ENCODE peak calls at places on chromosomes 11 and 22, in six cellular contexts. One of them, this sample, is unnamed.

GRCh38 chr11:72000591-72000867 is 1.8 kb downstream of the IL18BP start:
- DNase-seq in GM20000: no peak
- DNase-seq in Panc1: no peak
- DNase-seq in progenitor cell of endocrine pancreas: no peak
- DNase-seq in ovary: no peak
- DNase-seq in HFF-Myc: no peak
- DNase-seq in this sample: no peak

GRCh38 chr11:76455331-76455730 is 10.5 kb downstream of the EMSY start:
- DNase-seq in Panc1: no peak
- DNase-seq in progenitor cell of endocrine pancreas: no peak
- DNase-seq in ovary: no peak
- DNase-seq in HFF-Myc: no peak
- DNase-seq in GM20000: no peak
- DNase-seq in this sample: no peak

GRCh38 chr22:46280999-46281623 is 13.3 kb downstream of the TTC38 start:
- DNase-seq in HFF-Myc: no peak
- DNase-seq in Panc1: no peak
- DNase-seq in GM20000: no peak
- DNase-seq in ovary: no peak
- DNase-seq in progenitor cell of endocrine pancreas: no peak
- DNase-seq in this sample: no peak

GRCh38 chr11:10522921-10523320 is 18.1 kb downstream of the RNF141 start:
- DNase-seq in GM20000: no peak
- DNase-seq in HFF-Myc: no peak
- DNase-seq in Panc1: no peak
- DNase-seq in progenitor cell of endocrine pancreas: no peak
- DNase-seq in ovary: no peak
- DNase-seq in this sample: no peak

GRCh38 chr11:17163296-17163695 is 44.5 kb downstream of the PIK3C2A start:
- DNase-seq in HFF-Myc: no peak
- DNase-seq in progenitor cell of endocrine pancreas: no peak
- DNase-seq in ovary: no peak
- DNase-seq in GM20000: no peak
- DNase-seq in Panc1: no peak
- DNase-seq in this sample: no peak

GRCh38 chr11:32034680-32035079 is 56.2 kb upstream of the RCN1 start:
- DNase-seq in GM20000: no peak
- DNase-seq in HFF-Myc: no peak
- DNase-seq in progenitor cell of endocrine pancreas: no peak
- DNase-seq in Panc1: no peak
- DNase-seq in ovary: no peak
- DNase-seq in this sample: no peak

GRCh38 chr11:14357843-14358728 is 897 bp downstream of the RRAS2 start:
- DNase-seq in ovary: peak; percentile 42
- DNase-seq in HFF-Myc: no peak
- DNase-seq in Panc1: no peak
- DNase-seq in progenitor cell of endocrine pancreas: peak; percentile 60
- DNase-seq in GM20000: no peak
- DNase-seq in this sample: no peak

GRCh38 chr11:134071306-134071705 is 2.4 kb downstream of the JAM3 start:
- DNase-seq in progenitor cell of endocrine pancreas: no peak
- DNase-seq in GM20000: no peak
- DNase-seq in HFF-Myc: no peak
- DNase-seq in ovary: no peak
- DNase-seq in Panc1: no peak
- DNase-seq in this sample: no peak

GRCh38 chr11:86761978-86762377 is 38.4 kb upstream of the PRSS23 start:
- DNase-seq in ovary: no peak
- DNase-seq in HFF-Myc: no peak
- DNase-seq in progenitor cell of endocrine pancreas: no peak
- DNase-seq in Panc1: no peak
- DNase-seq in GM20000: no peak
- DNase-seq in this sample: no peak

GRCh38 chr11:34226210-34226609 is 120.8 kb downstream of the NAT10 start:
- DNase-seq in progenitor cell of endocrine pancreas: no peak
- DNase-seq in GM20000: no peak
- DNase-seq in ovary: no peak
- DNase-seq in HFF-Myc: no peak
- DNase-seq in Panc1: no peak
- DNase-seq in this sample: no peak

GRCh38 chr22:37545703-37546435 is 14.4 kb upstream of the CDC42EP1 start:
- DNase-seq in HFF-Myc: peak; percentile 79
- DNase-seq in GM20000: no peak
- DNase-seq in progenitor cell of endocrine pancreas: peak; percentile 44
- DNase-seq in ovary: peak; percentile 98
- DNase-seq in Panc1: no peak
- DNase-seq in this sample: peak; percentile 61
- TF ChIP-seq CTCF in HFF-Myc: no peak
- TF ChIP-seq CTCF in GM20000: no peak
- TF ChIP-seq CTCF in progenitor cell of endocrine pancreas: no peak
- TF ChIP-seq CTCF in ovary: no peak
- TF ChIP-seq CTCF in Panc1: no peak
- TF ChIP-seq CTCF in this sample: no peak

DNA sequence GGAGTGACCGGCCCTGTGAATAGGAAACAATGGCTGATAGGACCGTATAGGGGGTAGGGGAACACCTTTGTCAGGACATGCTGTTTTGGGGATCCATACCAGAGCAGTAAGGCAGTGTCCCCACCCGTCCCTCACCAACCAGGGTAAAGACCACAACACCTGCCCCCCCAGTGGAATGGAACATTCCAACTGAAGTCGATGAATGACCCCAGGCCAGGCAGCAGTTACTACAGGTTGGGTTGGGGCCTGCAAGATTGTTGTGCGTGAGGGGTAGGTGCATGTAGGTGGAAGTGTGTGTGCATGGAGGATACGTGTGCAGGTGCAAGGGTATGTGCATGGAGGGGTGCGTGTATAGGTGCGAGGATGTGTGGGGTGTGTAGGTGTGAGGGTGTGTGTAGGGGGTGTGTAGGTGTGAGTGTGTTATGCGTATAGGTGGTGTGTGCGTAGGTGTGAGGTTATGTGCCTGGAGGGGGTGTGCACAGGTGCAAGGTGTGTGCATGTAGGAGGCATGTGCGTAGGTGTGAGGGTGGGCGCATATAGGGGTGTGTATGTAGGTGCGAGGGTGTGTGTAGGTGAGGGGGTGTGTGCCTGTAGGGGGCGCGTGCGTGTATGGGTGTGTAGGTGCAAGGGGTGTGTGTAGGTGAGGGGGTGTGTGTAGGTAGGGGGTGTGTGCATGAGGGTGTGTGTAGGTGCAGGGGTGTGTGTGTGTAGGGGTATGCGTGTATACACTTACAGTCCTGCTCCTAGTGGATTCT is 32.9 kb downstream of the PISD start:
- DNase-seq in progenitor cell of endocrine pancreas: no peak
- DNase-seq in GM20000: no peak
- DNase-seq in ovary: no peak
- DNase-seq in HFF-Myc: no peak
- DNase-seq in Panc1: no peak
- DNase-seq in this sample: no peak
- TF ChIP-seq CTCF in progenitor cell of endocrine pancreas: no peak
- TF ChIP-seq CTCF in GM20000: no peak
- TF ChIP-seq CTCF in ovary: no peak
- TF ChIP-seq CTCF in HFF-Myc: peak; percentile 3
- TF ChIP-seq CTCF in Panc1: no peak
- TF ChIP-seq CTCF in this sample: no peak

GRCh38 chr22:40265783-40266182 is 80.5 kb upstream of the ADSL start:
- DNase-seq in HFF-Myc: no peak
- DNase-seq in progenitor cell of endocrine pancreas: no peak
- DNase-seq in ovary: no peak
- DNase-seq in Panc1: no peak
- DNase-seq in GM20000: no peak
- DNase-seq in this sample: no peak
- TF ChIP-seq CTCF in HFF-Myc: no peak
- TF ChIP-seq CTCF in progenitor cell of endocrine pancreas: no peak
- TF ChIP-seq CTCF in ovary: no peak
- TF ChIP-seq CTCF in Panc1: no peak
- TF ChIP-seq CTCF in GM20000: no peak
- TF ChIP-seq CTCF in this sample: no peak

DNA sequence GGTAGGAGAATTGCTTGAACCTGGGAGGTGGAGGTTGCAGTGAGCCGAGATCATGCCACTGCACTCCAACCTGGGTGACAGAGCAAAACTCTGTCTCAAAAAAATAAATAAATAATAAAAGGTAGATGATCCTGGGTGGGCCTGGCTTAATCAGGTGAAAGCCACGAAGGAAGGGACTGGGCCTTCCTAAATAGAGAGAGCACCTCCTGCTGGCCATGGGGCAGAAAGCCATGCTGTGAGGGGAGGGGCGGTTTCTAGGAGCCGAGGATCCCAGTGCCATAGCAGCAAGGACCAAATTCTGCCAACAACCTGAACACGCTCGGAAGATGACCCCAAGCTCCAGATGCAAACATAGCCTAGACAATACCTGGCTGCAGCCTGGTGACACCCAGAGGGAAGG is 24.5 kb upstream of the DGKZ start:
- DNase-seq in progenitor cell of endocrine pancreas: no peak
- DNase-seq in GM20000: no peak
- DNase-seq in HFF-Myc: no peak
- DNase-seq in ovary: no peak
- DNase-seq in Panc1: no peak
- DNase-seq in this sample: no peak
- TF ChIP-seq CTCF in progenitor cell of endocrine pancreas: peak; percentile 17
- TF ChIP-seq CTCF in GM20000: peak; percentile 23
- TF ChIP-seq CTCF in HFF-Myc: peak; percentile 47
- TF ChIP-seq CTCF in ovary: no peak
- TF ChIP-seq CTCF in Panc1: no peak
- TF ChIP-seq CTCF in this sample: no peak

GRCh38 chr11:57641011-57641410 is 8.7 kb downstream of the YPEL4 start:
- DNase-seq in progenitor cell of endocrine pancreas: no peak
- DNase-seq in GM20000: no peak
- DNase-seq in HFF-Myc: no peak
- DNase-seq in ovary: peak; percentile 39
- DNase-seq in Panc1: no peak
- DNase-seq in this sample: no peak

GRCh38 chr11:57640068-57640800 is 9.5 kb downstream of the YPEL4 start:
- DNase-seq in Panc1: no peak
- DNase-seq in GM20000: no peak
- DNase-seq in progenitor cell of endocrine pancreas: no peak
- DNase-seq in ovary: no peak
- DNase-seq in HFF-Myc: no peak
- DNase-seq in this sample: no peak

GRCh38 chr11:57638005-57638760 is 11.5 kb downstream of the YPEL4 start:
- DNase-seq in Panc1: no peak
- DNase-seq in progenitor cell of endocrine pancreas: peak; percentile 76
- DNase-seq in ovary: peak; percentile 85
- DNase-seq in GM20000: peak; percentile 72
- DNase-seq in HFF-Myc: peak; percentile 76
- DNase-seq in this sample: no peak

GRCh38 chr11:57638811-57639320 is 10.8 kb downstream of the YPEL4 start:
- DNase-seq in GM20000: no peak
- DNase-seq in Panc1: no peak
- DNase-seq in progenitor cell of endocrine pancreas: no peak
- DNase-seq in HFF-Myc: no peak
- DNase-seq in ovary: no peak
- DNase-seq in this sample: no peak

GRCh38 chr11:57639321-57640067 is 10.2 kb downstream of the YPEL4 start:
- DNase-seq in Panc1: no peak
- DNase-seq in progenitor cell of endocrine pancreas: peak; percentile 88
- DNase-seq in ovary: no peak
- DNase-seq in HFF-Myc: no peak
- DNase-seq in GM20000: no peak
- DNase-seq in this sample: no peak
- TF ChIP-seq CTCF in Panc1: no peak
- TF ChIP-seq CTCF in progenitor cell of endocrine pancreas: peak; percentile 27
- TF ChIP-seq CTCF in ovary: no peak
- TF ChIP-seq CTCF in HFF-Myc: peak; percentile 8
- TF ChIP-seq CTCF in GM20000: no peak
- TF ChIP-seq CTCF in this sample: no peak

DNA sequence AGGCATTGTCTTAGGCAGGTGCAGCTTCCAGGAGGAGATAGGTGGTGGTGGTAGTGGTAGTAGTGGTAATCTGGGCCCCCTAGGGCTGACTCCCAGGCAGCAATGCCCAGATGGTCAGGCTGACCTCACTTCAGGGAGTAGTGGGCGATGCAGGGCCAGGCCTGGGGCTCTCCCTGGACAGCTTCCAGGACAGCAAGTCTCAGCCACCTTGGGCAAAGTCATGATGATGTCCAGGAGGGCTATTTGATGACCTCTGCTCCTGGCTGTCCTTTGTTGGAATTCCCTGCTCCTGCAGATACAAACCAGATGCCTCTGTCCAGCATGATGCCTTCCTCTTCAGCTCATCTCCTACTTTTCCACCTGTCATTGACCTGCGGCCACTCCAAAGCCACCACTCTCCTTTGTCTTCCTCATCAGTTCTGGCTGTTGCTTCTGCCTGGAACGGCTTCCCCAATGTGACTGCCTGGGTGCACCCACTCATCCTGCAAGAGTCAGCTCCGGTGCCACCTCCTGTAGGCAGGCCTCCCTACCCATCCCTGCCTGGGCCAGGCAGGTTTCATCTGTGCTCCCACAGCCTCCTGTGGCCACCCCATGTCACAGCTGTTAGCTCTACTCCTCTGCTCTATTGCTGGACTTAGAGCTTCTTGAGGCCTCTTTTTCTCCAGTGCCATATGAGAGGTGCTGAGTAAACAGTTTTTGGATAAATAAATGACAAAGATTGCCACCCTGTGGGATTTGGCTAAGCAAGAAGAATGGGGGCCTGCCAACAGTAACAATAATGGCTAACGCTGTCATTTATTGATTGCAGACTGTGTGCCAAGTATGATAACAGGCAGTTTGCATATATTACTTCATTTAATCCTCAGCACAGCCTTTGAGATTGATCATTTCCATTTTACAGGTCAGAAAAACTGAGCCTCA is 172.9 kb upstream of the NECTIN1 start:
- DNase-seq in progenitor cell of endocrine pancreas: no peak
- DNase-seq in GM20000: no peak
- DNase-seq in Panc1: no peak
- DNase-seq in ovary: no peak
- DNase-seq in HFF-Myc: no peak
- DNase-seq in this sample: no peak
- TF ChIP-seq CTCF in progenitor cell of endocrine pancreas: no peak
- TF ChIP-seq CTCF in GM20000: no peak
- TF ChIP-seq CTCF in Panc1: no peak
- TF ChIP-seq CTCF in ovary: no peak
- TF ChIP-seq CTCF in HFF-Myc: no peak
- TF ChIP-seq CTCF in this sample: no peak

DNA sequence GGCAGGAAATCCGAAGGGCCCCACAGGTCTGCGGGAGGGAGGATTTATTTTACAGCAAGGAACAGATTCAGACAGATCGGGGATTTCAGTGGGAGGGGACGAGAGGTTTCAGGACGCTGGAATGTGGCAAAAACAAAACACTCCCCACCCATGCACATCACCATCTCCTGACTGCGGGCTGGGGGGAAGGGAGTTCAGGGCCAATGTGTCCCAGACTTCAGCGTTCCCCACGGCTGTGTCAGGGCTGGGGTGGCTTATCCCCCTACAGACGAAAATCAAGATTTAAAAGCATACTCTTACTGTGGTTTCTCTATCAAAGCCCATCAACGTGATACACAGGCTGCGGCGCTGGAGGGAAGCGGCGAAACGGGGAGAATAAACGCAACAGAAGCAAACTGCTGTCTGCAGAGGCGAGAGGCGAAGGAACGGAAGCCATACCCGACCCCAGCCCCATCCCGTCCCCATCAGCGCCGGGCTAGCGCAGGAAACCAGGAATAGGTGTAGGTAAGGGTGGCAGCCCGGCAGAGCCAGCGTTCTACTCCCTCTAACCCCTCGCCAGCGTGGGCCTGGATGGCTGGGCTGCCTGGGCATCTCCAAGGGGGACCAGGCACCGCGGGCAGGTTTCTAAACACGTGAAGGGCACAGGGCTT is 2.7 kb downstream of the TENM4 start:
- DNase-seq in progenitor cell of endocrine pancreas: no peak
- DNase-seq in HFF-Myc: no peak
- DNase-seq in Panc1: no peak
- DNase-seq in ovary: peak; percentile 64
- DNase-seq in GM20000: peak; percentile 40
- DNase-seq in this sample: no peak
- TF ChIP-seq CTCF in progenitor cell of endocrine pancreas: no peak
- TF ChIP-seq CTCF in HFF-Myc: no peak
- TF ChIP-seq CTCF in Panc1: no peak
- TF ChIP-seq CTCF in ovary: no peak
- TF ChIP-seq CTCF in GM20000: no peak
- TF ChIP-seq CTCF in this sample: no peak